ENCODE peak calls at places on chromosomes 1 and 21, in five cellular contexts. One of them, this sample, is unnamed.

GRCh38 chr21:31372176-31372765 is 28.2 kb upstream of the TIAM1 start:
- DNase-seq in GM10248: no peak
- DNase-seq in activated naive CD8-positive, alpha-beta T cell treated with anti-CD3 and anti-CD28 coated beads, Interleukin-2, amount 50 U/mL, for 24 hours: no peak
- DNase-seq in KG1: no peak
- DNase-seq in anterior cingulate cortex: no peak
- DNase-seq in this sample: no peak

GRCh38 chr1:89490389-89490788 is 34.2 kb upstream of the LRRC8B start:
- DNase-seq in activated naive CD8-positive, alpha-beta T cell treated with anti-CD3 and anti-CD28 coated beads, Interleukin-2, amount 50 U/mL, for 24 hours: no peak
- DNase-seq in KG1: no peak
- DNase-seq in GM10248: no peak
- DNase-seq in anterior cingulate cortex: no peak
- DNase-seq in this sample: no peak

GRCh38 chr1:160330119-160330518 is 12.9 kb downstream of the COPA start:
- DNase-seq in anterior cingulate cortex: no peak
- DNase-seq in KG1: no peak
- DNase-seq in activated naive CD8-positive, alpha-beta T cell treated with anti-CD3 and anti-CD28 coated beads, Interleukin-2, amount 50 U/mL, for 24 hours: no peak
- DNase-seq in GM10248: no peak
- DNase-seq in this sample: no peak

GRCh38 chr1:17251699-17252376 is 2.9 kb downstream of the PADI3 start:
- DNase-seq in KG1: no peak
- DNase-seq in anterior cingulate cortex: no peak
- DNase-seq in activated naive CD8-positive, alpha-beta T cell treated with anti-CD3 and anti-CD28 coated beads, Interleukin-2, amount 50 U/mL, for 24 hours: no peak
- DNase-seq in GM10248: no peak
- DNase-seq in this sample: no peak

GRCh38 chr1:108107658-108108057 is 92.5 kb downstream of the SLC25A24 start:
- DNase-seq in KG1: no peak
- DNase-seq in anterior cingulate cortex: no peak
- DNase-seq in activated naive CD8-positive, alpha-beta T cell treated with anti-CD3 and anti-CD28 coated beads, Interleukin-2, amount 50 U/mL, for 24 hours: peak; percentile 68
- DNase-seq in GM10248: no peak
- DNase-seq in this sample: no peak

GRCh38 chr1:34759472-34760357 is at the start of gene GJB4:
- DNase-seq in GM10248: no peak
- DNase-seq in KG1: no peak
- DNase-seq in anterior cingulate cortex: no peak
- DNase-seq in activated naive CD8-positive, alpha-beta T cell treated with anti-CD3 and anti-CD28 coated beads, Interleukin-2, amount 50 U/mL, for 24 hours: no peak
- DNase-seq in this sample: no peak

GRCh38 chr1:32886012-32886827 is at the start of gene HPCA:
- DNase-seq in KG1: no peak
- DNase-seq in GM10248: peak; percentile 70
- DNase-seq in anterior cingulate cortex: no peak
- DNase-seq in activated naive CD8-positive, alpha-beta T cell treated with anti-CD3 and anti-CD28 coated beads, Interleukin-2, amount 50 U/mL, for 24 hours: peak; percentile 63
- DNase-seq in this sample: peak; percentile 68

GRCh38 chr21:23401278-23401677 is 2206.0 kb downstream of the MRPL39 start:
- DNase-seq in KG1: no peak
- DNase-seq in GM10248: no peak
- DNase-seq in anterior cingulate cortex: no peak
- DNase-seq in activated naive CD8-positive, alpha-beta T cell treated with anti-CD3 and anti-CD28 coated beads, Interleukin-2, amount 50 U/mL, for 24 hours: no peak
- DNase-seq in this sample: peak; percentile 10

GRCh38 chr21:31108969-31109368 is 70.7 kb upstream of the KRTAP19-8 start:
- DNase-seq in anterior cingulate cortex: no peak
- DNase-seq in KG1: no peak
- DNase-seq in activated naive CD8-positive, alpha-beta T cell treated with anti-CD3 and anti-CD28 coated beads, Interleukin-2, amount 50 U/mL, for 24 hours: no peak
- DNase-seq in GM10248: no peak
- DNase-seq in this sample: no peak

GRCh38 chr1:23470282-23471070 is 13.5 kb downstream of the ASAP3 start:
- DNase-seq in anterior cingulate cortex: no peak
- DNase-seq in activated naive CD8-positive, alpha-beta T cell treated with anti-CD3 and anti-CD28 coated beads, Interleukin-2, amount 50 U/mL, for 24 hours: no peak
- DNase-seq in GM10248: no peak
- DNase-seq in KG1: no peak
- DNase-seq in this sample: no peak